ENCODE peak calls at places on chromosomes 2 and 18, in ten cellular contexts. A is AG10803, X is PC-9, Y is tibial artery, Q is GM10248, W is foreskin fibroblast, R is lower leg skin, U is fibroblast of pulmonary artery, F is stomach, S is cardiac fibroblast. N is an unnamed sample.

GRCh38 chr2:218002792-218003191 is at the start of gene TNS1:
- DNase-seq in Q (no peak), S (peak), X (no peak), Y (peak), W (peak), R (no peak), U (peak), A (peak), F (no peak), N (no peak)

GRCh38 chr2:227719637-227720036 is 1.8 kb upstream of the SLC19A3 start:
- DNase-seq in A (no peak), Q (no peak), S (no peak), X (no peak), Y (no peak), R (no peak), W (no peak), F (no peak), U (no peak), N (no peak)

GRCh38 chr2:9311488-9311887 is 104.9 kb downstream of the ASAP2 start:
- DNase-seq in Y (peak), F (no peak), U (peak), A (peak), S (peak), R (no peak), X (no peak), W (peak), Q (no peak), N (no peak)

GRCh38 chr2:128986026-128986720 is 667.5 kb upstream of the HS6ST1 start:
- DNase-seq in F (no peak), A (no peak), X (no peak), S (no peak), R (no peak), W (no peak), Y (no peak), U (no peak), Q (no peak), N (no peak)

GRCh38 chr2:217573565-217573964 is 429.2 kb downstream of the TNS1 start:
- DNase-seq in F (no peak), Y (no peak), X (no peak), U (peak), S (peak), R (no peak), A (peak), W (no peak), Q (no peak), N (no peak)

GRCh38 chr2:224982910-224983688 is 59.2 kb downstream of the DOCK10 start:
- DNase-seq in F (peak), A (peak), R (no peak), Q (no peak), X (no peak), W (peak), U (peak), Y (no peak), S (peak), N (no peak)

GRCh38 chr2:196278491-196278911 is 107.1 kb upstream of the STK17B start:
- DNase-seq in Y (no peak), R (no peak), S (peak), U (peak), X (no peak), W (peak), A (peak), F (no peak), Q (no peak), N (no peak)

GRCh38 chr2:128832946-128833560 is 514.4 kb upstream of the HS6ST1 start:
- DNase-seq in W (no peak), R (no peak), U (no peak), S (no peak), Y (no peak), X (no peak), Q (no peak), A (no peak), F (no peak), N (no peak)

GRCh38 chr2:49002750-49003149 is 151.6 kb downstream of the FSHR start:
- DNase-seq in R (no peak), Q (no peak), U (peak), Y (no peak), W (no peak), A (peak), S (no peak), X (no peak), F (no peak), N (no peak)

GRCh38 chr2:88071365-88071764 is 3.7 kb downstream of the SMYD1 start:
- DNase-seq in Q (no peak), R (no peak), W (no peak), X (no peak), S (no peak), Y (no peak), A (no peak), F (no peak), U (no peak), N (no peak)

GRCh38 chr2:179562330-179562885 is 297.8 kb upstream of the SESTD1 start:
- DNase-seq in Q (no peak), W (no peak), A (no peak), F (no peak), X (no peak), Y (no peak), S (no peak), R (no peak), U (no peak), N (no peak)

GRCh38 chr2:104945866-104946265 is 92.0 kb downstream of the POU3F3 start:
- DNase-seq in A (no peak), S (no peak), X (no peak), W (no peak), R (no peak), F (no peak), Y (no peak), U (no peak), Q (no peak), N (no peak)

GRCh38 chr2:95380731-95381130 is 21.8 kb upstream of the FAHD2A start:
- DNase-seq in X (no peak), F (no peak), U (no peak), A (no peak), Y (peak), S (no peak), R (no peak), W (no peak), Q (no peak), N (no peak)

GRCh38 chr2:95381212-95382127 is 21.0 kb upstream of the FAHD2A start:
- DNase-seq in S (no peak), Q (no peak), Y (peak), U (no peak), X (no peak), W (no peak), A (no peak), F (no peak), R (no peak), N (no peak)

GRCh38 chr2:95380280-95380679 is 22.2 kb upstream of the FAHD2A start:
- DNase-seq in Q (no peak), Y (peak), U (no peak), R (no peak), A (no peak), F (no peak), X (no peak), W (no peak), S (no peak), N (no peak)

GRCh38 chr2:95377724-95378123 is 24.8 kb upstream of the FAHD2A start:
- DNase-seq in Y (peak), U (no peak), W (no peak), A (no peak), Q (no peak), F (no peak), X (no peak), R (no peak), S (no peak), N (no peak)

GRCh38 chr2:95379616-95379925 is 22.9 kb upstream of the FAHD2A start:
- DNase-seq in S (no peak), U (no peak), W (no peak), A (no peak), Y (peak), F (no peak), R (no peak), X (no peak), Q (no peak), N (no peak)
- TF ChIP-seq CTCF in S (peak), U (peak), W (peak), A (no peak), Y (no peak), F (no peak), R (no peak), X (peak), Q (no peak), N (no peak)

GRCh38 chr2:37993135-37993534 is 68.0 kb downstream of the RMDN2 start:
- DNase-seq in X (no peak), A (no peak), Q (no peak), S (no peak), U (peak), R (no peak), F (no peak), Y (no peak), W (no peak), N (no peak)
- TF ChIP-seq CTCF in X (peak), A (peak), Q (no peak), S (no peak), U (peak), R (no peak), F (no peak), Y (no peak), W (peak), N (no peak)

GRCh38 chr2:70496819-70497218 is 56.8 kb downstream of the TGFA start:
- DNase-seq in W (no peak), Q (no peak), A (peak), S (no peak), U (no peak), F (no peak), R (no peak), X (peak), Y (no peak), N (no peak)
- TF ChIP-seq CTCF in W (peak), Q (no peak), A (peak), S (no peak), U (no peak), F (no peak), R (no peak), X (no peak), Y (no peak), N (no peak)

GRCh38 chr2:185738679-185739472 is at the start of gene FSIP2:
- DNase-seq in Q (peak), X (no peak), S (peak), U (peak), R (peak), A (peak), Y (peak), W (peak), F (peak), N (peak)
- TF ChIP-seq CTCF in Q (peak), X (no peak), S (peak), U (peak), R (no peak), A (peak), Y (no peak), W (peak), F (peak), N (peak)

GRCh38 chr2:162143969-162144368 is 8.1 kb downstream of the GCG start:
- DNase-seq in F (no peak), X (no peak), W (no peak), R (no peak), Y (no peak), U (no peak), Q (no peak), A (no peak), S (no peak), N (no peak)
- TF ChIP-seq CTCF in F (no peak), X (no peak), W (no peak), R (no peak), Y (no peak), U (no peak), Q (no peak), A (no peak), S (no peak), N (no peak)

DNA sequence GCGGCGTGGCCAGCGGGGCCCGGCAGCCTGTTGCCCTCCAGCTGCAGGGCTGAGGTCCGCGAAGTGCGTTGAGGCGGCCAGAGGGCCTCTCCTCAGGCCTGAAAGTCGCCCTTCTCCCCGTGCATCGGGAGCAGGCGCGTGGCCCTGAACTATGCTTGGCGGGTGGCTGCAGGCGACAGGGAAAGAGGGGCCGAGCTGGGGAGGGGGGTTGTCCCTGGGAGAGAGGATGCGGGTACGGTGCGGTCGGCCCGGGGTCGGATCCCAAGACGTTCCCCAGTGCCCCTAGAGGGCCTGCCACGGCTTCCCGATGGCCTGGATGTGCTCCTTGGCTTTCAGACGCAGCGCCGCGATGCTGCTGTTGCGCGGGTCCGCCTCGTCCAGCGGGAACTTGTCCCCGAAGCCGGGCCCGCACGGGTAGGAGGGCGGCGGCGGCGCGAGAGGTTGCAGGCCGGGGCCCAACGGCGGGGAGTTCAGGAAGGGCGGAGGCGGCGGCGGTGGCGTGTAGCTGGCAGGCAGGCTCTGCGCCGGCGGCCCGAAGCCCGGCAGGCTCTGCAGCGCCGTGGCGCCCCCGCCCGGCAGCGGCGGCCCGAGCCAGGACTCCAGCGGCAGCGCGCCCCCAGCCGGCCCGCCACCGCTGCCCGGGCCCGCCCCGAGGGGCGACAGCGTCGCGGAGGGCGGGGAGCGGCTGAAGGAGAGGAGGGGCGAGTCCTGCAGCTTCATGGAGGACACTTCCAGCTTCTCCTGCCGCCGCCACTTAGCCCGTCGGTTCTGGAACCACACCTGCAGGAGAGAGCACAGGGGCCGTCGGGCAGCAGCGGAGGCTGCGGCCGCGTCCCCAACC is 4.3 kb downstream of the RAX start:
- DNase-seq in Y (no peak), X (no peak), U (peak), A (no peak), F (no peak), S (no peak), W (no peak), Q (peak), R (no peak), N (peak)
- TF ChIP-seq CTCF in Y (no peak), X (no peak), U (no peak), A (no peak), F (no peak), S (no peak), W (no peak), Q (peak), R (no peak), N (peak)

GRCh38 chr18:11379660-11380059 is 229.7 kb upstream of the SLC35G4 start:
- DNase-seq in R (no peak), A (no peak), W (no peak), F (no peak), X (no peak), U (no peak), Y (no peak), S (no peak), Q (no peak), N (no peak)
- TF ChIP-seq CTCF in R (no peak), A (no peak), W (no peak), F (no peak), X (no peak), U (no peak), Y (no peak), S (no peak), Q (no peak), N (no peak)

GRCh38 chr18:5975111-5975622 is 79.8 kb upstream of the TMEM200C start:
- DNase-seq in X (no peak), A (peak), U (peak), Y (no peak), Q (peak), R (no peak), F (no peak), S (peak), W (peak), N (peak)
- TF ChIP-seq CTCF in X (no peak), A (peak), U (no peak), Y (no peak), Q (peak), R (no peak), F (no peak), S (no peak), W (no peak), N (no peak)

DNA sequence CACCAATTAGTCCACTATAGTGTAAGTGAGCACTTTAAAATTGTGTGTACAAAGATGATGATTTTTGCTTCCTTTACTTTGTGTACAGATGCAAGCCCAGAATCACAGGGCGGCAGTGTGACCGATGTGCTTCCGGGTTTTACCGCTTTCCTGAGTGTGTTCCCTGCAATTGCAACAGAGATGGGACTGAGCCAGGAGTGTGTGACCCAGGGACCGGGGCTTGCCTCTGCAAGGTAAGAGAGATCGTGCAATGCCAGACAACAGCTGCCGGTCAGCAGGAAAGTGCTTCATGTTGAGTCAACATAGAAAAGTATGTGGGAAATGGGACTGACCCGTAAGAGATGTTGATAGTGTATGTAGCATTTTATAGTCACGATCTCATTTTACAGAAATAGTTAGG is 156.8 kb upstream of the TTC39C start:
- DNase-seq in F (peak), R (no peak), S (peak), Q (no peak), X (no peak), Y (no peak), A (peak), W (no peak), U (peak), N (no peak)
- TF ChIP-seq CTCF in F (no peak), R (no peak), S (no peak), Q (no peak), X (no peak), Y (no peak), A (no peak), W (no peak), U (no peak), N (no peak)